ENCODE peak calls at places on chromosomes 7 and 10, in nine cellular contexts. Y is brain microvascular endothelial cell, W is cardiac muscle cell, B is NCI-H1694 treated with DMSO at 0.1 percent for 48 hours, T is aorta, X is RWPE1, F is substantia nigra, K is GM13976, I is activated T-cell treated with anti-CD3 and anti-CD28 coated beads for 24 hours. C is an unnamed sample.

GRCh38 chr10:132373241-132373955 is 23.6 kb upstream of the PWWP2B start:
- DNase-seq in W (no peak), X (no peak), T (peak; percentile 32), K (no peak), F (no peak), I (no peak), B (no peak), Y (no peak), C (no peak)

GRCh38 chr10:31083765-31084184 is 52.1 kb upstream of the ZNF438 start:
- DNase-seq in I (peak; percentile 68), X (peak; percentile 37), W (peak; percentile 59), K (peak; percentile 50), T (peak; percentile 66), B (no peak), Y (peak; percentile 33), F (no peak), C (peak; percentile 34)

GRCh38 chr10:131641231-131641630 is 259.6 kb upstream of the PPP2R2D start:
- DNase-seq in K (peak; percentile 82), B (no peak), W (no peak), T (no peak), X (no peak), I (no peak), Y (no peak), F (no peak), C (no peak)

GRCh38 chr7:112160771-112161150 is 45.4 kb downstream of the DOCK4 start:
- DNase-seq in I (no peak), K (no peak), W (no peak), X (no peak), T (no peak), B (no peak), F (no peak), Y (no peak), C (no peak)

GRCh38 chr7:157139142-157140117 is 704 bp downstream of the UBE3C start:
- DNase-seq in W (peak; percentile 10), T (peak; percentile 70), K (no peak), Y (peak; percentile 6), F (no peak), I (peak; percentile 5), X (peak; percentile 46), B (no peak), C (no peak)

GRCh38 chr10:88232029-88232895 is 350.9 kb downstream of the RNLS start:
- DNase-seq in F (no peak), W (peak; percentile 94), K (no peak), X (no peak), T (peak; percentile 93), I (no peak), B (no peak), Y (peak; percentile 28), C (no peak)

GRCh38 chr7:44979481-44980392 is 922 bp upstream of the MYO1G start:
- DNase-seq in X (peak; percentile 80), T (peak; percentile 49), K (no peak), W (no peak), Y (no peak), B (no peak), I (no peak), F (no peak), C (no peak)

GRCh38 chr10:104777086-104777799 is 136.2 kb downstream of the SORCS3 start:
- DNase-seq in F (no peak), Y (no peak), K (no peak), X (no peak), B (no peak), W (no peak), I (no peak), T (no peak), C (no peak)

GRCh38 chr7:20778063-20778721 is 8.5 kb downstream of the SP8 start:
- DNase-seq in T (peak; percentile 48), W (peak; percentile 41), B (no peak), X (no peak), Y (no peak), I (no peak), K (peak; percentile 65), F (no peak), C (peak; percentile 78)

GRCh38 chr10:11472158-11472753 is 139.2 kb downstream of the USP6NL start:
- DNase-seq in F (no peak), Y (peak; percentile 51), T (no peak), B (peak; percentile 45), W (peak; percentile 53), K (peak; percentile 74), X (peak; percentile 44), I (peak; percentile 69), C (peak; percentile 74)

GRCh38 chr7:76202666-76203030 is 952 bp downstream of the SRRM3 start:
- DNase-seq in X (no peak), K (no peak), B (no peak), I (no peak), Y (no peak), W (no peak), T (no peak), F (no peak), C (no peak)

GRCh38 chr10:34866848-34867247 is 51.8 kb upstream of the PARD3 start:
- DNase-seq in F (no peak), T (no peak), B (peak; percentile 19), I (no peak), X (no peak), K (no peak), Y (no peak), W (peak; percentile 10), C (no peak)

GRCh38 chr10:101310528-101311439 is 43.2 kb upstream of the BTRC start:
- DNase-seq in F (no peak), B (no peak), T (no peak), I (no peak), W (no peak), X (no peak), Y (peak; percentile 4), K (no peak), C (no peak)

GRCh38 chr10:58435297-58435696 is 50.1 kb downstream of the TFAM start:
- DNase-seq in B (no peak), I (peak; percentile 2), K (no peak), F (no peak), Y (peak; percentile 99), X (peak; percentile 64), W (peak; percentile 96), T (peak; percentile 81), C (no peak)

GRCh38 chr10:75111906-75112703 is 649 bp downstream of the SAMD8 start:
- DNase-seq in X (peak; percentile 78), F (no peak), T (peak; percentile 73), K (peak; percentile 68), Y (peak; percentile 34), B (no peak), I (peak; percentile 15), W (peak; percentile 64), C (peak; percentile 43)

GRCh38 chr10:110903280-110904278 is 15.4 kb downstream of the BBIP1 start:
- DNase-seq in Y (no peak), K (no peak), T (no peak), B (no peak), X (no peak), W (no peak), F (no peak), I (no peak), C (no peak)

C was measured in neural crest cell.